ENCODE peak calls at places on chromosomes 13 and 19, in six cellular contexts. Z is thyroid gland, T is Calu3, P is GM10248, N is omental fat pad, F is heart left ventricle. X is an unnamed sample.

GRCh38 chr13:20359335-20359734 is 127.2 kb upstream of the GJB6 start:
- DNase-seq in T (peak; percentile 19), P (no peak), F (no peak), N (no peak), Z (no peak), X (no peak)

GRCh38 chr19:18464646-18465045 is 26.7 kb upstream of the ISYNA1 start:
- DNase-seq in P (no peak), T (no peak), Z (peak; percentile 93), N (no peak), F (no peak), X (no peak)

GRCh38 chr19:2507109-2507508 is 31.2 kb downstream of the GADD45B start:
- DNase-seq in T (peak; percentile 57), F (no peak), N (no peak), Z (no peak), P (no peak), X (no peak)

GRCh38 chr13:59745395-59745788 is 418.3 kb downstream of the DIAPH3 start:
- DNase-seq in P (no peak), T (no peak), N (no peak), F (no peak), Z (no peak), X (no peak)

GRCh38 chr13:112583592-112584277 is 4.2 kb downstream of the TUBGCP3 start:
- DNase-seq in P (peak; percentile 62), T (no peak), F (no peak), Z (no peak), N (no peak), X (no peak)

GRCh38 chr19:35024095-35024494 is 6.2 kb upstream of the SCN1B start:
- DNase-seq in Z (no peak), N (no peak), P (no peak), T (no peak), F (no peak), X (no peak)

GRCh38 chr19:19552811-19553210 is 14.7 kb downstream of the CILP2 start:
- DNase-seq in Z (no peak), P (peak; percentile 72), F (no peak), N (no peak), T (peak; percentile 64), X (no peak)

GRCh38 chr13:99978781-99979452 is 2.7 kb upstream of the ZIC2 start:
- DNase-seq in Z (no peak), T (no peak), P (no peak), F (no peak), N (no peak), X (no peak)

GRCh38 chr19:33775731-33776487 is 20.8 kb upstream of the KCTD15 start:
- DNase-seq in P (no peak), Z (no peak), T (no peak), F (no peak), N (no peak), X (no peak)

DNA sequence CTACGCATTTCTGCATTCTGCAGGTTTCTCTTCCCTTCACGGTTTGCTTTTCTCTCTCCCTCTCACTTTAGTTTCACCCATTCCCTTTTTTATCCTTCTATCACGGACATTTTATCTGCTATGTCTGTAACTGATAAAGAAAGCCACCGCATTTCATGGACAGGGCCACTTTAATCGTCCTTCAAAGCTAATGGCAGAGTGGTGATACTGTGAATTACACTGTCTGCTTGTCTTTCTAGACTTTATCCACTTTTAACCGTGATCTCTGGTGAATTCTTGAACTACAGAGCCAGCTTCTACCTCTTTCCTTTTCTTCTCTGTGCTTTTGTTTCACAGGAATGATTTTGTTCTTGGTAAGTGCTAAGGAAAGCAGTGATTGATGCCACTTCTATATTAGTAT is 760.4 kb downstream of the PCDH9 start:
- DNase-seq in F (no peak), P (no peak), Z (no peak), N (no peak), T (no peak), X (no peak)
- TF ChIP-seq CTCF in F (no peak), P (no peak), Z (no peak), N (no peak), T (no peak), X (no peak)

GRCh38 chr13:44573790-44574465 is 2.2 kb downstream of the TSC22D1 start:
- DNase-seq in N (no peak), Z (no peak), F (no peak), P (peak; percentile 25), T (peak; percentile 11), X (no peak)
- TF ChIP-seq CTCF in N (no peak), Z (no peak), F (no peak), P (peak; percentile 15), T (no peak), X (peak; percentile 70)

DNA sequence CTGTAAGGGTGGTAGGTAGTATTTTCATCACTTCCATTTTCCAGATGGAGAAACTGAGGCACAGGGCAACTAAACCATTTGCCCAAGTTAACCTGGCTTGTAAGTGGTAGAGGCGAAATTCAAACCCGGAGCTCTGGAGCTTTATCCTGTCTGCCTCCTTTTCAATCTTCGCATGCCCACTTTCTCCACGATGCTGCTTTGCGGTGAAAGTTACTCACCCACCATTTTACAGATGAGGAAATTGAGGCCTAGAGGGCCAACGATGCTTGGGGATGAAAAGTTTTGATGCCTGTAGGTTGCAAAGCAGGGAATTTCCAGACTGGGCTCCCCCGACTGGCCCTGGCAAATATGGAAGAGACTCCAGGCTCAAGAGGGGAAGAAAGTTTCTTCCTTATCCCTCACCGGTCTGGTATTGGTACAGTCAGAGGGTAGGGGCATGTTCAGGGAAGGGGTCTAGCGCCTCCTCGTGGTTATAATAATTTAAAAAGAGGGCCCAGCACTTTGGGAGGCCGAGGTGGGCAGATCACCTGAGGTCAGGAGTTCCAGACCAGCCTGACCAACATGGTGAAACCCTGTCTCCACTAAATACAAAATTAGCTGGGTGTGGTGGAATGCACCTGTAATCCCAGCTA is 1.9 kb upstream of the SH2D3A start:
- DNase-seq in Z (no peak), F (no peak), N (no peak), P (no peak), T (no peak), X (no peak)
- TF ChIP-seq CTCF in Z (no peak), F (peak; percentile 28), N (no peak), P (no peak), T (no peak), X (peak; percentile 61)

DNA sequence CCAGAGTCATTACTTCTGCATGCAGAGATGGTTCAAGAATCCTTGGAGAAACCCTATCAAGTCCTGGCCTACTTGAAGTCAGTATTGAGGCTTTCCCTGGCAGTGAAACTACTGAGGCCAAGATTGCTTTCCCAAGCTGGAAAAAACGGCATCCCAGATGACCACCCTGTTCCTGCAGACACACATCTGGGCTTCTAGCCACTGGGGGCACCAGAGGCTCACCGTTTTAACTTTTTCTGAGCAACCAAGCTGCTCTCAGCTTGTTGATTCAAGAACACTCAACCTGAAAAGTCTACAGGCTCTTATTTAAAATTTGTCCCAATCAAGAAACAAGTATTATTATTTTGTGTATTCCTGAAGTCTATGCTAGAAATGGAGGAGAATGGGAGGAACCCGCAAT is 66.6 kb downstream of the SPRYD7 start:
- DNase-seq in Z (peak; percentile 49), F (no peak), N (no peak), T (no peak), P (no peak), X (no peak)
- TF ChIP-seq CTCF in Z (no peak), F (no peak), N (no peak), T (no peak), P (no peak), X (peak; percentile 59)

DNA sequence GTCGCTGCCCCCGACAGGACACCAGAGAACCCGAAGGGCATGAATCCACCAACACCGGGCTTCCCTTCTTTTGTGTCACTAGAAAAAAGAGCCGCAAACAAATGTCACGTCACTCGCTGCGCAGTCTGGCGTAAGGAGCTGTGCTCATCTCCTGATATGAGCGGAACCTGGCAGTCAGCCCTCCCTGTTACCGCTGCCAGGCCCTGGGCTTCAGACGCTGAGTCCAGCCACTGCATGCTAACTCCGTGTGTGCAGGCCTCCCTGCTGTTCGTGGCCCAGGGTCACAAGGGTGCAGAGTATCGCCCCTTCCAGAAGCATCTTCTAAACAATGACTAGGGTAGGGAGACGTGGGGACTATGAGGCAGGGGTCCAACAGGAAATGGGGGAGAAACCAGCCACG is 71.3 kb downstream of the SLC7A1 start:
- DNase-seq in P (no peak), Z (no peak), N (no peak), T (no peak), F (peak; percentile 75), X (no peak)
- TF ChIP-seq CTCF in P (no peak), Z (no peak), N (no peak), T (no peak), F (no peak), X (no peak)

GRCh38 chr19:31109626-31110025 is 239.6 kb downstream of the TSHZ3 start:
- DNase-seq in T (no peak), P (no peak), F (no peak), N (no peak), Z (no peak), X (no peak)

GRCh38 chr19:31112158-31112557 is 237.1 kb downstream of the TSHZ3 start:
- DNase-seq in F (no peak), P (no peak), T (no peak), Z (no peak), N (no peak), X (no peak)

GRCh38 chr19:31113250-31113685 is 236.0 kb downstream of the TSHZ3 start:
- DNase-seq in Z (no peak), F (no peak), N (no peak), T (no peak), P (no peak), X (no peak)

GRCh38 chr19:31111741-31112140 is 237.5 kb downstream of the TSHZ3 start:
- DNase-seq in N (no peak), Z (no peak), P (no peak), T (no peak), F (no peak), X (no peak)

GRCh38 chr19:31110331-31110730 is 238.9 kb downstream of the TSHZ3 start:
- DNase-seq in Z (no peak), F (no peak), T (no peak), N (no peak), P (no peak), X (no peak)
- TF ChIP-seq CTCF in Z (no peak), F (no peak), T (no peak), N (no peak), P (no peak), X (peak; percentile 26)

X was measured in type B pancreatic cell.